ENCODE peak calls at places on chromosomes 3 and 15, in four cellular contexts. E, K, L and J are unnamed samples.

GRCh38 chr3:179330438-179330837 is 7.6 kb downstream of the ZNF639 start:
- DNase-seq in E (no peak), K (no peak), L (no peak), J (no peak)

GRCh38 chr3:182509312-182509711 is 284.0 kb upstream of the ATP11B start:
- DNase-seq in E (no peak), K (no peak), L (no peak), J (no peak)

GRCh38 chr3:22269827-22270226 is 518.8 kb upstream of the ZNF385D start:
- DNase-seq in E (no peak), K (no peak), L (no peak), J (no peak)

GRCh38 chr15:98444067-98444600 is 204.2 kb upstream of the IGF1R start:
- DNase-seq in E (no peak), K (no peak), L (no peak), J (no peak)

GRCh38 chr15:58534556-58534955 is 102.8 kb downstream of the LIPC start:
- DNase-seq in E (no peak), K (no peak), L (no peak), J (no peak)

GRCh38 chr15:91945385-91945784 is 91.9 kb downstream of the SLCO3A1 start:
- DNase-seq in E (no peak), K (no peak), L (no peak), J (no peak)

GRCh38 chr15:69232144-69232543 is 66.6 kb upstream of the PAQR5 start:
- DNase-seq in E (no peak), K (no peak), L (no peak), J (no peak)

GRCh38 chr3:139468407-139468806 is 7.9 kb downstream of the RBP2 start:
- DNase-seq in E (no peak), K (no peak), L (no peak), J (no peak)

GRCh38 chr3:88986834-88987233 is 120.6 kb upstream of the EPHA3 start:
- DNase-seq in E (no peak), K (no peak), L (no peak), J (no peak)

GRCh38 chr3:127135241-127136023 is 57.5 kb upstream of the PRR23E start:
- DNase-seq in E (no peak), K (no peak), L (peak), J (peak)

GRCh38 chr3:180808823-180809575 is 103.5 kb upstream of the FXR1 start:
- DNase-seq in E (no peak), K (no peak), L (no peak), J (no peak)

DNA sequence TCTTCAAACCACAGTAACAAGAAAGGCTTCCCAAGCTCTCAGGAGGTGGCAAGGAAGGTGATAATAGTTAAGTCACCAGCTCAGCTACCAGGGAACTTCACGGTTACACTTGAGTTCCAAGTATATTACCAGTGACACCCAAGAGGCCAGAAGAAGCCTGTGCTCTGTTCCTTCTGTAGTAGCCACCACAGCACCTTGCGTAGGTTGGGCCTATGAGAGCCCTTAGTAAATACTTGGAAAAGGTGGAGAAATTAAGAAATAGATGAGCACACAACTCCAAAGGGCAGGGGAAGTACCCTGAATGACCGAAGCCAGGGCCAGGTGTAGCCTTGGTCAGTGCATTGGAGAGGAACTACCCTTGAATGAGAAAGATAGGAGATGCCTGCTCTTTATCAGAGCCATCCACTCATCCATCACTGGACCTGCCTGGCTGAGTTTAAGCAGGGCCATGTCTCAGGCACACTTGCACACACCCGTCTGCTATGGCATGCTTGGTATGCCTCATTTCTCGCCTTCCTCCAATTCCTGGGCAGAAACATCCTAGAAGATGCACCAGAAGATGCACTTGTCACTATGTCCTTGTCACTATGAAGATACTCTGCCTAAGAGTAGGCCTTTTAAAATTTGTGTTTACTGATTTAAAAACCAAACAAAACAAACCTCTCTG is 32.6 kb upstream of the NDUFB4 start:
- DNase-seq in E (no peak), K (no peak), L (no peak), J (no peak)
- TF ChIP-seq SP1 in E (no peak), K (no peak), L (no peak), J (no peak)

GRCh38 chr15:70265466-70265978 is 167.8 kb upstream of the TLE3 start:
- DNase-seq in E (no peak), K (no peak), L (no peak), J (no peak)
- TF ChIP-seq FOXM1 in E (no peak), K (no peak), L (no peak), J (no peak)

DNA sequence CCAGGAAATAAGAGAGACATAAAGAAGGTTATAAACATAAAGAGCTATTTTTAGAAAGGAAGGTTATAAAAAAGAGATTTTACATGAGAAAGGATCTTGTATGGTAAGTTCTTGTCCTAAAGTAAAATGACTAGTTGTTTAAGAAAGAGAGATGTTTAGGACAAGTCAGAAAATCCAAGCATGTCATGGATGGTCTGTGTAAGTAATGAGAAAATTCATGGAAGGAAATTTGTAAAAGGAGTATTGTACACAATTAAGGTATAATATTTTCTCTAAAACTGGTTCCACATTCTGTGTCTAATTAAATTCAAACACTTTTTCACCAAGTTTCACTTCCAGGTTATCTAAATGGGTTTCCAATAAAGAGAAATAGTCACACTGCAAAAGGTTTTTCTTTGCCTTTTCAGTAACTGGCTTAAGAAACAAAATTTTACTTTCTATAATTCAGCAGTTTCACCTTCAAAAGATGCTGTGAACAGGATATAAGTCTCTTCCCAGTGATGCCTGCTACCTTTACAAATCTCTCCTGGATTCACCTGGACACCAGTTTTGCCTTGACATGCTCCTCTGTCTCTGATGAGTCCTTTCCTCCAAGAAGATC is 455.7 kb downstream of the ZIC1 start:
- DNase-seq in E (no peak), K (no peak), L (no peak), J (no peak)
- TF ChIP-seq SP1 in E (no peak), K (no peak), L (no peak), J (no peak)

GRCh38 chr15:81165565-81165964 is 31.1 kb upstream of the IL16 start:
- DNase-seq in E (no peak), K (no peak), L (no peak), J (no peak)
- TF ChIP-seq FOXM1 in E (no peak), K (no peak), L (no peak), J (no peak)

GRCh38 chr3:24451461-24452099 is 43.1 kb downstream of the THRB start:
- DNase-seq in E (peak), K (no peak), L (no peak), J (no peak)

GRCh38 chr3:24446032-24446431 is 48.6 kb downstream of the THRB start:
- DNase-seq in E (no peak), K (no peak), L (no peak), J (no peak)

GRCh38 chr3:24454393-24454792 is 40.3 kb downstream of the THRB start:
- DNase-seq in E (no peak), K (no peak), L (no peak), J (no peak)

GRCh38 chr3:24447836-24448235 is 46.8 kb downstream of the THRB start:
- DNase-seq in E (no peak), K (no peak), L (no peak), J (no peak)

GRCh38 chr3:24450142-24450932 is 44.3 kb downstream of the THRB start:
- DNase-seq in E (peak), K (no peak), L (no peak), J (no peak)
- TF ChIP-seq SP1 in E (no peak), K (no peak), L (no peak), J (no peak)

DNA sequence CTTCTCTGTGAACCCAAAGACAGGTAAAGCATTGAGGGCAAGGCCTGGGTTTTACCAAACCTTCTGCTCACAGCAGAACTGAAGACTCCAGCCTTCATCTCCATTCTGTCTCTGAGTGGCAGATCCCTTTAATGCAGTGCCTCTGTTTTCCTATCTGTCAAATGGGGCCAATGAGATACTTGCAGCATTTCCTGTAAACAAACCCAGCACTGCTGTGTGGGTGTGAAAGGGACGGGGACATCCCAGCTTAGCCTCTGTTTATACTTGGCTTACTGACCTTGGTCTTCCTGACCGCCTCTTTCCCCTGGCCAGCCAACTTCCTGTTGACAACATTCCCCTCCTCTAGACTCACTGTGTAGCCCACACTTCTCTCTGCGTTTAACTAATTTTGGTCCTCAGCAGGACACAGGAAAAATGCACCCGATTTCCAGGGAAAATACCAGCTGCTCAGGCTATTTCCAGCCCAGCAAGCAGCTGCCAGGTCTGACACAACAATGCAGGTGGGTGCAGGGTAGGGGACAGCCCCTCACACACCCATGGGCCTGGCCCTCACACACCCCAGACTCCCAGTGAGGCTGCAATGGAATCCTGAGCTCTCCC is 105.9 kb upstream of the HERC1 start:
- DNase-seq in E (peak), K (peak), L (no peak), J (no peak)
- TF ChIP-seq FOXM1 in E (no peak), K (no peak), L (no peak), J (no peak)

GRCh38 chr3:112002458-112002971 is 3.8 kb downstream of the TAGLN3 start:
- DNase-seq in E (no peak), K (no peak), L (peak), J (no peak)
- TF ChIP-seq SP1 in E (no peak), K (no peak), L (no peak), J (no peak)

GRCh38 chr3:5122030-5122740 is at the start of gene ARL8B:
- DNase-seq in E (peak), K (no peak), L (peak), J (peak)

GRCh38 chr3:5126586-5126985 is 4.5 kb downstream of the ARL8B start:
- DNase-seq in E (no peak), K (no peak), L (no peak), J (no peak)

GRCh38 chr3:5120446-5120845 is 1.6 kb upstream of the ARL8B start:
- DNase-seq in E (no peak), K (no peak), L (no peak), J (no peak)

GRCh38 chr3:5123937-5124336 is 1.8 kb downstream of the ARL8B start:
- DNase-seq in E (no peak), K (no peak), L (no peak), J (no peak)

GRCh38 chr3:5122741-5123706 is 932 bp downstream of the ARL8B start:
- DNase-seq in E (peak), K (no peak), L (no peak), J (peak)
- TF ChIP-seq FOXM1 in E (no peak), K (no peak), L (peak), J (no peak)

DNA sequence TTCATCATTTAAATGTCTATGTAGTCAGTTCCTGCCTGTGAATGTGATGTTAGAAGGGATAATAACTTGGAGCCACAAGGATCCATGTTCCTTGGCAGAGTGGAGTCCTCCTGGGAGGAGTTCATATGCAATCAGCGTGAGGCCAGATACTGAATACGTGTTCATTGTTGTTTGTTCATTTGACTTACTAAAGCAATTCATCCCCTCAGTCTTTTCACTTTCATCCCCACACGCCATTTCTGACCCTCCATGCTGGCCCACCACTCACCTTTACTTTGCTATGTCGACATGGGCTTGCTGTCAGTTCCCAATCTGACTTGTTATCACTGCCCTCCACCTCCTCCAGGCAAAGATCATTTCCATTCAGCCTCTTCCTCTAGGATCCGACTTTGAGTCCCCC is 91.8 kb downstream of the SSR3 start:
- DNase-seq in E (no peak), K (no peak), L (no peak), J (no peak)
- TF ChIP-seq SP1 in E (no peak), K (no peak), L (no peak), J (no peak)

GRCh38 chr3:43453981-43454380 is 167.6 kb downstream of the SNRK start:
- DNase-seq in E (no peak), K (no peak), L (no peak), J (no peak)

GRCh38 chr3:43445820-43446219 is 159.5 kb downstream of the SNRK start:
- DNase-seq in E (no peak), K (no peak), L (no peak), J (no peak)

GRCh38 chr3:43442872-43443395 is 156.6 kb downstream of the SNRK start:
- DNase-seq in E (no peak), K (no peak), L (no peak), J (no peak)

GRCh38 chr3:43451670-43452254 is 165.4 kb downstream of the SNRK start:
- DNase-seq in E (no peak), K (no peak), L (no peak), J (no peak)

GRCh38 chr3:43448098-43448497 is 161.8 kb downstream of the SNRK start:
- DNase-seq in E (no peak), K (no peak), L (no peak), J (no peak)
- TF ChIP-seq FOXM1 in E (no peak), K (no peak), L (no peak), J (no peak)